ENCODE peak calls at places on chromosome 14, in ten cellular contexts. I is A549, P is tibial nerve, U is uterus, J is esophagus squamous epithelium, B is transverse colon, S is spleen, R is right lobe of liver, O is esophagus muscularis mucosa, N is stomach. M is an unnamed sample.

GRCh38 chr14:31026395-31027096 is 367 bp upstream of the STRN3 start:
- DNase-seq in I (peak), P (peak), U (peak), J (peak), B (peak), S (peak), R (peak), O (peak), N (peak), M (peak)

GRCh38 chr14:99958380-99958779 is 106.8 kb upstream of the EVL start:
- DNase-seq in I (no peak), P (no peak), U (no peak), J (no peak), B (no peak), S (no peak), R (no peak), O (no peak), N (no peak), M (no peak)

GRCh38 chr14:94598816-94599655 is 13.2 kb upstream of the SERPINA3 start:
- DNase-seq in I (peak), P (peak), U (peak), J (no peak), B (peak), S (no peak), R (peak), O (peak), N (peak), M (peak)

GRCh38 chr14:34423445-34423844 is 38.6 kb downstream of the SPTSSA start:
- DNase-seq in I (no peak), P (no peak), U (no peak), J (no peak), B (no peak), S (no peak), R (no peak), O (no peak), N (no peak), M (no peak)

GRCh38 chr14:65250162-65250495 is 147.8 kb upstream of the MAX start:
- DNase-seq in I (no peak), P (no peak), U (no peak), J (no peak), B (no peak), S (no peak), R (no peak), O (no peak), N (peak), M (no peak)

GRCh38 chr14:55133416-55133815 is 4.4 kb downstream of the LGALS3 start:
- DNase-seq in I (no peak), P (no peak), U (no peak), J (no peak), B (no peak), S (no peak), R (no peak), O (no peak), N (no peak), M (no peak)

GRCh38 chr14:22370084-22370847 is 218.8 kb downstream of the DAD1 start:
- DNase-seq in I (no peak), P (no peak), U (no peak), J (no peak), B (no peak), S (no peak), R (no peak), O (no peak), N (peak), M (no peak)

GRCh38 chr14:32603992-32604391 is 274.9 kb downstream of the AKAP6 start:
- DNase-seq in I (no peak), P (no peak), U (no peak), J (no peak), B (no peak), S (no peak), R (no peak), O (no peak), N (no peak), M (no peak)

GRCh38 chr14:88614218-88614907 is 51.5 kb downstream of the ZC3H14 start:
- DNase-seq in I (no peak), P (no peak), U (no peak), J (no peak), B (no peak), S (no peak), R (no peak), O (no peak), N (no peak), M (no peak)

GRCh38 chr14:63852271-63852816 is 460 bp upstream of the SYNE2 start:
- DNase-seq in I (peak), P (no peak), U (no peak), J (no peak), B (no peak), S (no peak), R (no peak), O (no peak), N (no peak), M (no peak)

GRCh38 chr14:104280085-104280901 is 141.9 kb downstream of the KIF26A start:
- DNase-seq in I (no peak), P (no peak), U (peak), J (no peak), B (no peak), S (peak), R (peak), O (no peak), N (peak), M (no peak)

GRCh38 chr14:104938436-104938835 is 13.8 kb downstream of the PLD4 start:
- DNase-seq in I (no peak), P (no peak), U (no peak), J (no peak), B (no peak), S (no peak), R (no peak), O (no peak), N (no peak), M (no peak)

GRCh38 chr14:54337314-54337713 is 59.5 kb upstream of the CDKN3 start:
- DNase-seq in I (no peak), P (no peak), U (no peak), J (no peak), B (no peak), S (no peak), R (no peak), O (no peak), N (no peak), M (no peak)

GRCh38 chr14:56195727-56196126 is 77.5 kb downstream of the PELI2 start:
- DNase-seq in I (no peak), P (peak), U (no peak), J (no peak), B (peak), S (peak), R (no peak), O (no peak), N (no peak), M (no peak)

GRCh38 chr14:77052281-77053044 is 24.0 kb upstream of the IRF2BPL start:
- DNase-seq in I (no peak), P (no peak), U (no peak), J (no peak), B (no peak), S (no peak), R (peak), O (no peak), N (no peak), M (no peak)

GRCh38 chr14:38605193-38606114 is 349.6 kb upstream of the CLEC14A start:
- DNase-seq in I (no peak), P (no peak), U (no peak), J (no peak), B (no peak), S (no peak), R (no peak), O (no peak), N (no peak), M (no peak)
- TF ChIP-seq CTCF in I (no peak), P (no peak), U (no peak), J (no peak), B (no peak), S (no peak), R (peak), O (no peak), N (no peak), M (no peak)

GRCh38 chr14:69183735-69184134 is 7.6 kb upstream of the EXD2 start:
- DNase-seq in I (no peak), P (no peak), U (no peak), J (no peak), B (no peak), S (no peak), R (no peak), O (no peak), N (no peak), M (no peak)

DNA sequence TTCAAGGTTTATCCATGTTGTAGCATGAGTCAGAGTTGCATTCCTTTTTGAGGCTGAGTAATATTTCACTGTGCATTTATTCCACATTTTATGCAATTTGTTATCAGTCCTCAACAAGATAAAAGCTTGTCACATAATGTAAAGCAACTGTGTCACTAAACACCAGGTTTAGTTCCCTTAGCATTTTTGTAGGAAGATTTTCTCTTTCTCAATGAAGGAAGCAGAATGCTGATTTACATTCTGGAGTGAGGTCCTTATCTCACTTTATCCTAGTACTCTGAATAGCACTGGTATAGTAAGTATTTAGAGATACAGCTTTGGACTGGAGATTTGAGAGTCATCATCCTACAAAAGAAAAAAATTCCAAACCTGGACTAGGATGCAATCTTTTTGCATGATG is 9.8 kb upstream of the EXD2 start:
- DNase-seq in I (no peak), P (no peak), U (no peak), J (no peak), B (no peak), S (no peak), R (no peak), O (no peak), N (no peak), M (no peak)
- H3K4me3 ChIP-seq in I (no peak), P (no peak), U (no peak), J (no peak), B (no peak), S (no peak), R (no peak), O (no peak), N (no peak), M (no peak)

GRCh38 chr14:73026845-73027542 is at the start of gene ZFYVE1:
- DNase-seq in I (peak), P (peak), U (peak), J (peak), B (peak), S (peak), R (peak), O (peak), N (peak), M (peak)
- TF ChIP-seq POLR2A in I (peak), P (peak), U (peak), J (peak), B (peak), S (peak), R (peak), O (peak), N (no peak), M (peak)

GRCh38 chr14:61927521-61927920 is 165.3 kb downstream of the SNAPC1 start:
- DNase-seq in I (peak), P (no peak), U (no peak), J (no peak), B (no peak), S (no peak), R (no peak), O (no peak), N (no peak), M (no peak)

GRCh38 chr14:61925043-61925442 is 162.8 kb downstream of the SNAPC1 start:
- DNase-seq in I (peak), P (no peak), U (no peak), J (no peak), B (no peak), S (no peak), R (no peak), O (no peak), N (no peak), M (no peak)

GRCh38 chr14:61927015-61927414 is 164.8 kb downstream of the SNAPC1 start:
- DNase-seq in I (no peak), P (no peak), U (no peak), J (no peak), B (no peak), S (no peak), R (no peak), O (no peak), N (no peak), M (no peak)

GRCh38 chr14:61925732-61926445 is 163.7 kb downstream of the SNAPC1 start:
- DNase-seq in I (no peak), P (no peak), U (no peak), J (no peak), B (no peak), S (no peak), R (no peak), O (no peak), N (no peak), M (no peak)

GRCh38 chr14:61923348-61923747 is 161.1 kb downstream of the SNAPC1 start:
- DNase-seq in I (no peak), P (no peak), U (no peak), J (no peak), B (no peak), S (no peak), R (no peak), O (no peak), N (no peak), M (no peak)
- TF ChIP-seq CTCF in I (no peak), P (peak), U (no peak), J (no peak), B (no peak), S (no peak), R (no peak), O (no peak), N (no peak), M (no peak)

M was measured in ovary.